ENCODE peak calls at places on chromosome 19, in four cellular contexts. One of them, this sample, is unnamed.
A peak's percentile ranks its signal among the peaks of the same experiment; 100 is the strongest.

GRCh38 chr19:11530432-11530831 is 1.5 kb upstream of the ECSIT start:
- DNase-seq in cardiac muscle cell: peak; percentile 91
- DNase-seq in CD4-positive, CD25-positive, alpha-beta regulatory T cell: no peak
- DNase-seq in GM23338: peak; percentile 96
- DNase-seq in this sample: peak; percentile 90

GRCh38 chr19:50203281-50204080 is at the start of gene MYH14:
- DNase-seq in GM23338: peak; percentile 97
- DNase-seq in CD4-positive, CD25-positive, alpha-beta regulatory T cell: no peak
- DNase-seq in cardiac muscle cell: peak; percentile 98
- DNase-seq in this sample: peak; percentile 96

GRCh38 chr19:1154731-1155351 is 19.2 kb downstream of the SBNO2 start:
- DNase-seq in cardiac muscle cell: no peak
- DNase-seq in CD4-positive, CD25-positive, alpha-beta regulatory T cell: no peak
- DNase-seq in GM23338: no peak
- DNase-seq in this sample: peak; percentile 7

GRCh38 chr19:56671613-56671994 is at the start of gene ZNF835:
- DNase-seq in GM23338: peak; percentile 70
- DNase-seq in CD4-positive, CD25-positive, alpha-beta regulatory T cell: peak; percentile 80
- DNase-seq in cardiac muscle cell: peak; percentile 57
- DNase-seq in this sample: peak; percentile 92

GRCh38 chr19:18765224-18765623 is 25.9 kb downstream of the COMP start:
- DNase-seq in GM23338: no peak
- DNase-seq in cardiac muscle cell: no peak
- DNase-seq in CD4-positive, CD25-positive, alpha-beta regulatory T cell: no peak
- DNase-seq in this sample: no peak

GRCh38 chr19:55437410-55437809 is 5.7 kb downstream of the SHISA7 start:
- DNase-seq in cardiac muscle cell: peak; percentile 90
- DNase-seq in GM23338: peak; percentile 93
- DNase-seq in CD4-positive, CD25-positive, alpha-beta regulatory T cell: no peak
- DNase-seq in this sample: no peak

GRCh38 chr19:10976200-10976892 is 15.5 kb downstream of the SMARCA4 start:
- DNase-seq in GM23338: no peak
- DNase-seq in CD4-positive, CD25-positive, alpha-beta regulatory T cell: no peak
- DNase-seq in cardiac muscle cell: no peak
- DNase-seq in this sample: no peak

GRCh38 chr19:18895038-18895827 is 725 bp downstream of the CERS1 start:
- DNase-seq in CD4-positive, CD25-positive, alpha-beta regulatory T cell: no peak
- DNase-seq in cardiac muscle cell: peak; percentile 91
- DNase-seq in GM23338: peak; percentile 79
- DNase-seq in this sample: peak; percentile 76

GRCh38 chr19:12695514-12695913 is 917 bp downstream of the FBXW9 start:
- DNase-seq in GM23338: no peak
- DNase-seq in CD4-positive, CD25-positive, alpha-beta regulatory T cell: no peak
- DNase-seq in cardiac muscle cell: no peak
- DNase-seq in this sample: no peak

GRCh38 chr19:30084390-30084819 is 142.4 kb downstream of the URI1 start:
- DNase-seq in CD4-positive, CD25-positive, alpha-beta regulatory T cell: no peak
- DNase-seq in cardiac muscle cell: no peak
- DNase-seq in GM23338: no peak
- DNase-seq in this sample: no peak

DNA sequence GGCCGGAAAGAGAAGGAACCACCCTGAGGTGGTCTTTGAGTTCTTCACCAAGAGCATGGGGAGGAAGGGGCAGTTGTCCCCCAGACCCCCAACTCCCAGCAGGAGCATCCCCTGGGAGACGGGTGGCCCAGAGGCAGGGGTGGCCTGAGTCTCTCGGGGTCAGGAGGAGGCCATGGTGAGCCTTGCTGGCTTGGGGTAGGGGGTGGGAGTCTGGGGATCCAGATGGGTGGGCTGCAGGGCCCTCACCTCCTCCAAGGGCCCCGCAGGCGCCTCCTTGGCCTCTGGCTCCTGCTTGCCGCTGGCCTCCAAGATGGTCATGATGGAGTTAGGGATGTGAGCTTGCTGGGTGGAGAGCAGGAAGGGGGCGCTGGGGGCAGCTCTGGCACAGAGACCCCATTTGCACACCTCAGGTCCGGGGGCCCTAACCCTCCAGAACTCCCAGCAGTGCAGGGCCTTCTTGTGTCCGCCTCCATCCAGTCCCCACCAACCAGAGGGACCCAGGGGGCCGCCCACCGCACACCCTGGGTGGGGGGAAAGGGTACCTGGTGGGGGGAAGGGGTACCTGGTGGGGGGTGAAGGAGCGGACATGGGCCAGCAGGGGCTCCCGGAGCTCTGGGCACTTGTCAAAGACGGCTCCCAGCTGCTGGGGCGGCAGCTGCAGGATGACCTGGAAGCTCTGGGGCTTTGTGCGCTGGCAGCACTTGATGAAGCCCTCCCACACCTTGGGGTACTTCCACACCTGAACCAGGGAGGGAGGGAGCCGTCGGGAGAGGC is 1.3 kb upstream of the RSPH6A start:
- DNase-seq in cardiac muscle cell: no peak
- DNase-seq in CD4-positive, CD25-positive, alpha-beta regulatory T cell: no peak
- DNase-seq in GM23338: peak; percentile 60
- DNase-seq in this sample: no peak
- H3K27ac ChIP-seq in cardiac muscle cell: peak overlapping the region; percentile 74
- H3K27ac ChIP-seq in CD4-positive, CD25-positive, alpha-beta regulatory T cell: no peak overlapping the region
- H3K27ac ChIP-seq in GM23338: peak overlapping the region; percentile 95
- H3K27ac ChIP-seq in this sample: no peak overlapping the region

GRCh38 chr19:17332677-17333581 is 1.7 kb downstream of the ANO8 start:
- DNase-seq in GM23338: peak; percentile 94
- DNase-seq in CD4-positive, CD25-positive, alpha-beta regulatory T cell: no peak
- DNase-seq in cardiac muscle cell: peak; percentile 68
- DNase-seq in this sample: no peak
- H3K27ac ChIP-seq in GM23338: no peak overlapping the region
- H3K27ac ChIP-seq in CD4-positive, CD25-positive, alpha-beta regulatory T cell: no peak overlapping the region
- H3K27ac ChIP-seq in cardiac muscle cell: no peak overlapping the region
- H3K27ac ChIP-seq in this sample: no peak overlapping the region

DNA sequence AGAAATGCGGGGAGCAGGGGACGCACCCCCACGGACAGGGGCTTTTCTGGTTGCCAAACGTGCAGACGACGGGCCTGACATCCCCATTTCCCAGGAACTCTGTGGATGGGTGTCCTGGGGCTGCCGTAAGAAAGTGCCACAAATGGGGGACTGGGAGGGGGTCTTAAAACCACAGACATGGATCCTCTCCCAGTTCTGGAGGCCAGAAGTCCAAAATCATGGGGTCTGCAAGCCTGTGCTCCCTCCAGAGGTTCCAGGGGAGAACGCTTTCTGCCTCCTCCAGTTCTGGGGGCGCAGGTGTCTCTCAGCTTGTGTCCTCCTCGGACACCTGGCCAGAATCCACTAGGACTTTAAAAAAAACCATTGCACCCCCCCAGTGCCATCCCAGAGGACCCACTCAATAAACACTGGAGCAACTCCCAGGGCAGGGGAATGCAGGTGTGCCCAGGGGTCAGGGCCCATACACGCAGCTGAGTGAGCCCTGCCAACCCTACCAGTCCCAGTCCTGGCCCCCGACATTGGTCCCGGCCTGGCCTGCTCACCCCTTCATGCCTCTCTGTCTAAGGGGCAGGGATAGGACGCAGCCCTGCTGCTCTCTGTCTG is 103.9 kb downstream of the GADD45B start:
- DNase-seq in CD4-positive, CD25-positive, alpha-beta regulatory T cell: no peak
- DNase-seq in cardiac muscle cell: no peak
- DNase-seq in GM23338: no peak
- DNase-seq in this sample: no peak
- H3K27ac ChIP-seq in CD4-positive, CD25-positive, alpha-beta regulatory T cell: no peak overlapping the region
- H3K27ac ChIP-seq in cardiac muscle cell: peak overlapping the region; percentile 91
- H3K27ac ChIP-seq in GM23338: peak overlapping the region; percentile 94
- H3K27ac ChIP-seq in this sample: peak overlapping the region; percentile 68

GRCh38 chr19:46906221-46906620 is 45.4 kb downstream of the ARHGAP35 start:
- DNase-seq in cardiac muscle cell: no peak
- DNase-seq in GM23338: no peak
- DNase-seq in CD4-positive, CD25-positive, alpha-beta regulatory T cell: no peak
- DNase-seq in this sample: no peak

GRCh38 chr19:46903458-46903857 is 42.7 kb downstream of the ARHGAP35 start:
- DNase-seq in cardiac muscle cell: no peak
- DNase-seq in CD4-positive, CD25-positive, alpha-beta regulatory T cell: no peak
- DNase-seq in GM23338: no peak
- DNase-seq in this sample: no peak

GRCh38 chr19:46901701-46902401 is 41.1 kb downstream of the ARHGAP35 start:
- DNase-seq in CD4-positive, CD25-positive, alpha-beta regulatory T cell: no peak
- DNase-seq in cardiac muscle cell: no peak
- DNase-seq in GM23338: no peak
- DNase-seq in this sample: no peak

GRCh38 chr19:46902402-46902766 is 41.6 kb downstream of the ARHGAP35 start:
- DNase-seq in CD4-positive, CD25-positive, alpha-beta regulatory T cell: no peak
- DNase-seq in GM23338: peak; percentile 40
- DNase-seq in cardiac muscle cell: no peak
- DNase-seq in this sample: no peak

GRCh38 chr19:46904114-46905060 is 43.6 kb downstream of the ARHGAP35 start:
- DNase-seq in GM23338: peak; percentile 47
- DNase-seq in CD4-positive, CD25-positive, alpha-beta regulatory T cell: no peak
- DNase-seq in cardiac muscle cell: no peak
- DNase-seq in this sample: peak; percentile 17
- H3K27ac ChIP-seq in GM23338: peak overlapping the region; percentile 64
- H3K27ac ChIP-seq in CD4-positive, CD25-positive, alpha-beta regulatory T cell: no peak overlapping the region
- H3K27ac ChIP-seq in cardiac muscle cell: peak overlapping the region; percentile 86
- H3K27ac ChIP-seq in this sample: no peak overlapping the region

DNA sequence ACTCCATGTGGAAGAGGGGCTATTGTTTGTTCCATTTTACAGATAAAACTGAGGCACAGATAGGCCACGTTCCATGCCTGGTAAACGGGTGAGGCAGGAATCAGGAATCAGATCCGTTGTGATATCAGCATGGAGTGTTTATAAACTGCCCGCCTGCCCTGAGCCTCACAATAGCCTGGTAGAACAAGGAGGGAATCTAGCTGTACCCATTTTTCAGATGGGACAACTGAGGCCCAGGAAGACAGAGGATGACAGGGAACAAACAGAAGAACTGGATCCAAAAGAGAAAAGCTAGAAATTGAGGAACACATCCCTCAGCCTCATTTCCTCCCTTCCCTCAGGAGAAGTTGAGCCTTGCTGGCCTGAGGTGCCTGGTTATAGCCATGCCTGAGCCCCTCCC is 32.5 kb downstream of the CERS4 start:
- DNase-seq in CD4-positive, CD25-positive, alpha-beta regulatory T cell: no peak
- DNase-seq in cardiac muscle cell: no peak
- DNase-seq in GM23338: no peak
- DNase-seq in this sample: no peak
- H3K27ac ChIP-seq in CD4-positive, CD25-positive, alpha-beta regulatory T cell: no peak overlapping the region
- H3K27ac ChIP-seq in cardiac muscle cell: peak overlapping the region; percentile 96
- H3K27ac ChIP-seq in GM23338: no peak overlapping the region
- H3K27ac ChIP-seq in this sample: peak overlapping the region; percentile 94

GRCh38 chr19:3035542-3036118 is 6.5 kb upstream of the TLE2 start:
- DNase-seq in cardiac muscle cell: peak; percentile 100
- DNase-seq in CD4-positive, CD25-positive, alpha-beta regulatory T cell: peak; percentile 96
- DNase-seq in GM23338: peak; percentile 99
- DNase-seq in this sample: peak; percentile 98

GRCh38 chr19:3039641-3040077 is 10.6 kb upstream of the TLE2 start:
- DNase-seq in cardiac muscle cell: no peak
- DNase-seq in CD4-positive, CD25-positive, alpha-beta regulatory T cell: peak; percentile 36
- DNase-seq in GM23338: peak; percentile 45
- DNase-seq in this sample: no peak

GRCh38 chr19:3039125-3039524 is 10.0 kb upstream of the TLE2 start:
- DNase-seq in CD4-positive, CD25-positive, alpha-beta regulatory T cell: no peak
- DNase-seq in GM23338: no peak
- DNase-seq in cardiac muscle cell: no peak
- DNase-seq in this sample: no peak

GRCh38 chr19:3036119-3036794 is 7.2 kb upstream of the TLE2 start:
- DNase-seq in GM23338: peak; percentile 98
- DNase-seq in cardiac muscle cell: peak; percentile 95
- DNase-seq in CD4-positive, CD25-positive, alpha-beta regulatory T cell: peak; percentile 83
- DNase-seq in this sample: peak; percentile 94

GRCh38 chr19:3038214-3038613 is 9.1 kb upstream of the TLE2 start:
- DNase-seq in CD4-positive, CD25-positive, alpha-beta regulatory T cell: no peak
- DNase-seq in cardiac muscle cell: no peak
- DNase-seq in GM23338: no peak
- DNase-seq in this sample: no peak
- H3K27ac ChIP-seq in CD4-positive, CD25-positive, alpha-beta regulatory T cell: no peak overlapping the region
- H3K27ac ChIP-seq in cardiac muscle cell: no peak overlapping the region
- H3K27ac ChIP-seq in GM23338: no peak overlapping the region
- H3K27ac ChIP-seq in this sample: no peak overlapping the region

GRCh38 chr19:43581467-43581866 is 5.9 kb downstream of the PINLYP start:
- DNase-seq in GM23338: no peak
- DNase-seq in cardiac muscle cell: no peak
- DNase-seq in CD4-positive, CD25-positive, alpha-beta regulatory T cell: no peak
- DNase-seq in this sample: no peak
- H3K27ac ChIP-seq in GM23338: no peak overlapping the region
- H3K27ac ChIP-seq in cardiac muscle cell: peak overlapping the region; percentile 28
- H3K27ac ChIP-seq in CD4-positive, CD25-positive, alpha-beta regulatory T cell: no peak overlapping the region
- H3K27ac ChIP-seq in this sample: no peak overlapping the region

DNA sequence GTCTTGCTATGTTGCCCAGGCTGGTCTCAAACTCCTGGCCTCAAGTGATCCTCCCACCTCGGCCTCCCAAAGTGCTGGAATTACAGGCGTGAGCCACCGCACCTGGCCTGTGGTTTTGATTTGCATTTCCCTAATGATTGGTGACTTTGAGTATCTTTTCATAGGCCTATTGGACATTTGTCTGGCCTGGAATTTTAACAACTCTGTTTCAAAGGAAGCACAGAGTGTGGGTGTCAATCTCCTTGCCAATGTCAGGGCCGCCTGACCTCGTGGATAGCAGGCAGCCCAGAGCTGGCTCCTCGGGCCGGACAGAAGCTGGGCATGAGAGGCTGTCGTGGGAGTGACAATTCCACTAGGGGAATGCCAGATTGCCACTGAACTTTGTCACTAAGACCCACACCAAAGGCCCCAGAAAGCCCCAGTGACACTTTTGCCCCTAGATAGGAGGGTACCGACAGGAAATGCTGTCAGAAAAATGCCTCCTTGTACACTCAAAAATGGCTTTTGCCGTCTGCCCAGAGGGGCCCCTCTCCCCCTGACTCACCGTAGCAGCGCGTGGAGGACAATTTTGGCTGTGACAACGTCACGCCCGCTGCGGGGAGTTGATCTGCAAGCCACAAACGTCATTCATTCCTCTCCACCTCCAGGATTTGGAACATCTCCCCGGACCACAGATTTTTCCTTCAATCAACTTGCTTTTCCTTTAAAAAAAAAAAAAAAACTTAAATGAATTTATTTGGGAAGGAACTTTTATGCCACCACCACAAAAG is 11.7 kb upstream of the ADGRE5 start:
- DNase-seq in cardiac muscle cell: peak; percentile 17
- DNase-seq in CD4-positive, CD25-positive, alpha-beta regulatory T cell: peak; percentile 69
- DNase-seq in GM23338: no peak
- DNase-seq in this sample: no peak
- H3K27ac ChIP-seq in cardiac muscle cell: peak overlapping the region; percentile 78
- H3K27ac ChIP-seq in CD4-positive, CD25-positive, alpha-beta regulatory T cell: peak overlapping the region; percentile 99
- H3K27ac ChIP-seq in GM23338: no peak overlapping the region
- H3K27ac ChIP-seq in this sample: no peak overlapping the region